ENCODE peak calls at places on chromosomes 6 and 20, in nine cellular contexts. H is adrenal gland, M is IMR-90, T is H1, C is upper lobe of left lung, E is heart left ventricle, A is right lobe of liver, U is ovary, Z is A549. S is an unnamed sample.
A peak's percentile ranks its signal among the peaks of the same experiment; 100 is the strongest.

GRCh38 chr20:15603501-15603900 is 969.7 kb downstream of the KIF16B start:
- DNase-seq in H (no peak), M (no peak), T (no peak), C (no peak), E (no peak), A (no peak), U (no peak), Z (no peak), S (no peak)

GRCh38 chr20:37525810-37526209 is 1.9 kb downstream of the BLCAP start:
- DNase-seq in H (no peak), M (no peak), T (no peak), C (peak; percentile 12), E (no peak), A (peak; percentile 36), U (no peak), Z (no peak), S (no peak)

GRCh38 chr6:16883414-16883813 is 122.2 kb upstream of the ATXN1 start:
- DNase-seq in H (no peak), M (peak; percentile 13), T (no peak), C (no peak), E (no peak), A (no peak), U (no peak), Z (no peak), S (no peak)

GRCh38 chr20:48333707-48334106 is 494.1 kb downstream of the PREX1 start:
- DNase-seq in H (no peak), M (no peak), T (no peak), C (no peak), E (no peak), A (no peak), U (no peak), Z (no peak), S (no peak)

GRCh38 chr6:137819740-137820139 is 47.3 kb upstream of the TNFAIP3 start:
- DNase-seq in H (no peak), M (no peak), T (no peak), C (no peak), E (no peak), A (no peak), U (no peak), Z (no peak), S (no peak)

GRCh38 chr6:89260310-89260709 is 43.2 kb upstream of the GABRR1 start:
- DNase-seq in H (no peak), M (no peak), T (peak; percentile 24), C (no peak), E (no peak), A (no peak), U (no peak), Z (no peak), S (no peak)

GRCh38 chr6:133456934-133457333 is 215.8 kb downstream of the EYA4 start:
- DNase-seq in H (no peak), M (no peak), T (no peak), C (no peak), E (no peak), A (no peak), U (no peak), Z (no peak), S (no peak)

GRCh38 chr20:4122931-4123330 is 107.6 kb upstream of the RNF24 start:
- DNase-seq in H (no peak), M (no peak), T (no peak), C (no peak), E (no peak), A (no peak), U (no peak), Z (no peak), S (no peak)

GRCh38 chr6:157629220-157629619 is 193.8 kb upstream of the SNX9 start:
- DNase-seq in H (no peak), M (peak; percentile 41), T (no peak), C (no peak), E (no peak), A (no peak), U (no peak), Z (no peak), S (no peak)

GRCh38 chr6:157034433-157035230 is 257.5 kb downstream of the ARID1B start:
- DNase-seq in H (no peak), M (peak; percentile 72), T (no peak), C (no peak), E (no peak), A (no peak), U (no peak), Z (peak; percentile 43), S (no peak)

GRCh38 chr6:95867205-95867604 is 148.6 kb upstream of the FUT9 start:
- DNase-seq in H (no peak), M (no peak), T (no peak), C (no peak), E (no peak), A (no peak), U (no peak), Z (no peak), S (no peak)

GRCh38 chr6:95865857-95866256 is 149.9 kb upstream of the FUT9 start:
- DNase-seq in H (no peak), M (no peak), T (no peak), C (no peak), E (no peak), A (no peak), U (no peak), Z (no peak), S (no peak)

DNA sequence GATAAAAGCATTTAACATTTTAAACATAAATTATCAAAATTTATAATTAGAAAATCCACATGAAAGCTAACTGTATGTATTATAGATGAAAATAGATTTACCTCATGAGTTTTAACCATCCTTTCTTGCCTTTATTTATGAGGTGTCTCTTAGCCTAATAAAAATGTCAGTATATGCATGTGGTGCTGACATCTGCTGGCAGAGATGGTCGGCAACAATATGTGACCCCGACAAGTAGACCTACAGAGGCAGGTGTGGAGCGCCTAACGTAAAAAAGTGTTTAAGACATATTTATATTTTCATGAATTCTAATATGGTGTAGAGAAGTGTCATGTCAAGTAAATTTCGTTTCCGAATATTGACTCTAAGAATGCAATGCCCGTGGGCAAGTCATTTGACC is 149.0 kb upstream of the FUT9 start:
- DNase-seq in H (no peak), M (no peak), T (no peak), C (no peak), E (no peak), A (peak; percentile 46), U (no peak), Z (no peak), S (peak; percentile 60)
- TF ChIP-seq CTCF in H (no peak), M (no peak), T (peak; percentile 55), C (no peak), E (no peak), A (peak; percentile 50), U (no peak), Z (peak; percentile 15), S (peak; percentile 34)

GRCh38 chr6:149060300-149060984 is 257.1 kb upstream of the TAB2 start:
- DNase-seq in H (no peak), M (peak; percentile 43), T (no peak), C (peak; percentile 31), E (peak; percentile 70), A (no peak), U (no peak), Z (no peak), S (peak; percentile 27)

GRCh38 chr6:149061933-149062332 is 255.6 kb upstream of the TAB2 start:
- DNase-seq in H (no peak), M (no peak), T (no peak), C (no peak), E (no peak), A (no peak), U (no peak), Z (no peak), S (no peak)

GRCh38 chr6:149057464-149057840 is 260.1 kb upstream of the TAB2 start:
- DNase-seq in H (no peak), M (no peak), T (no peak), C (no peak), E (no peak), A (no peak), U (no peak), Z (no peak), S (no peak)

GRCh38 chr6:149060985-149061760 is 256.3 kb upstream of the TAB2 start:
- DNase-seq in H (no peak), M (peak; percentile 70), T (no peak), C (no peak), E (no peak), A (no peak), U (no peak), Z (no peak), S (peak; percentile 70)

DNA sequence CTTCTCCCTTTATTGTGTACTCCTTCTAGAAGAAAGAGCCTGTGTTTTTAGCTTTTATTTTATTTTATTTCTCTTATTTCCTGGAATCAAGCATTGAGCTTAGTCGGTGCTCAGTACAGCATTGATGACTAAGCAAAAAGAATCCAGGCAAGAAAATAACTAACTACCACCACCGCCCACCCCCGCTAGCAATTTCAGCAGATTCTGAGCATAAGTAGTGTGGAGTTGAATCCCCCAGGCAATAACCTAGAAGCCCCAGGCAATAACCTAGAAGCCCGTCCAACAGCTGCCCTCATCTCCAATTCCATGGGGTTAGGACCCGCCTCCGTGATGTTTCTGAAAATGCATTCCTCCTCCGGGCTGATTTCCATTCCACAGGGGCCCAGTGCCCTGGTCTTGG is 258.0 kb upstream of the TAB2 start:
- DNase-seq in H (no peak), M (peak; percentile 23), T (no peak), C (no peak), E (no peak), A (no peak), U (no peak), Z (no peak), S (no peak)
- H3K4me1 ChIP-seq in H (no peaks in the 10 kb centered on the region), M (peaks cover 16% of the 10 kb centered on the region), T (no peaks in the 10 kb centered on the region), C (peaks cover 16% of the 10 kb centered on the region), E (peaks cover 5% of the 10 kb centered on the region), A (peaks cover 3% of the 10 kb centered on the region), U (peaks cover 4% of the 10 kb centered on the region), Z (peaks cover 54% of the 10 kb centered on the region), S (peaks cover 80% of the 10 kb centered on the region)

DNA sequence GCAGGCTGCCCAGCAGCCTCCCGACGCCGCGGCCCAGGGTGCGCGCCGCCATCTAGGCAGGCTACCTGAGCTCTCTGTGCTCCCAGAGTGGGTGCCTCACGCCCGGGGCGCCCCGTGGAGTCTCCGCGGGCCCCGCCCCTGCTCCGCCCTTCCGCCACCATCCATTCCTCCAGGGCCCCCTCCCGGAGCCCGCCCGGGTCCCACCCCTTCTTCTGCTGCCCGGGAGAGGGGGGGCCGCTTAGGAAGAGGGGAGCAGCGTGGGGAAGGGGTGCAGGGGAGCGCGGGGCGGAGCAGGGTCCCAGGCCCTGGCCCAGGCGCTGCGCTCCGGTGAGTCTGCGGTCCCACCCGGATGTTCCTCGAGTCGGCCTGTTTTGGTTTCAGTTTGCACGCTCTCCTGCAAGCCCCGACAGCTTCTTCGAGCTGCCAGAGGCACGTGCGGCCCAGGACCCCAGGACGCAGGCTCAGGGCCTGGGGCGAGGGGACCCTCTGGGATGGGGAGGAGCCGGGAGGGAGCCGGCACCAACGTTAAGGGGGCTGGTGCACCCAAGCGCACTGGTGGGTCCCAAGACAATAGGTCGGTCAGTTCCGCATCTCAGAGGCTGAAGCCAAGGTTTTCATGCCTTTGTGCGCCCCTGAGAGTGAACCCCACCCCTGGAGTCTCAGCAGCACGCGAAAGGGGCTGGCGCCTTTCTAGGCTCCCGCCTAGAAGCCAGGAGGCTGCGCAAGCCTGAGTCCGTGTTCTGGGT is at the start of gene ACSS1:
- DNase-seq in H (peak; percentile 62), M (peak; percentile 31), T (peak; percentile 64), C (peak; percentile 76), E (peak; percentile 87), A (peak; percentile 69), U (peak; percentile 62), Z (peak; percentile 72), S (peak; percentile 76)
- TF ChIP-seq POLR2A in H (no peak), M (no peak), T (no peak), C (no peak), E (no peak), A (no peak), U (no peak), Z (peak; percentile 69), S (peak; percentile 2)

DNA sequence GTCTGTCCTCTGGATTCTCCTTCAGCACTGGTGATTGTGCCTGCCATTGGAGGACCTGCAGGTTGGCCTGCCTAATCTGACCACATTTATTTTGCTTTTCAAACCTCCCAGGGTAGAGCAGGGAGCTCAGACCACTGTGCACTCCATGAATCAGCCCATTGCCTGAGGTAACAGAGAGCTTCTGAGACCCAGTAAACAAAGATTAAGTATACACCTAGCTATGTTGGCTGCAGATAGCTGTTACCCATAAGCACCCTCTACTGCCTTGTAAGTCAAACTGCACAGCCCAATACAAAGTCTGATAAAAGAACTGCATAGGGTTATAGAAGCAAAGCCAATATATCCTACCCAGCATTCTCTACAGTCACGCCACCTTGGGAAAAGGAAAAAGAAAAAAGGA is 338.7 kb downstream of the HTR1B start:
- DNase-seq in H (no peak), M (peak; percentile 51), T (no peak), C (no peak), E (no peak), A (no peak), U (no peak), Z (no peak), S (no peak)
- TF ChIP-seq CTCF in H (no peak), M (peak; percentile 32), T (no peak), C (no peak), E (no peak), A (peak; percentile 28), U (no peak), Z (no peak), S (peak; percentile 30)

S was measured in body of pancreas.